ENCODE peak calls at places on chromosome 19, in seven cellular contexts. S is mesothelial cell of epicardium; R is NCI-H1436; L is nephron progenitor cell; Y is stimulated activated CD8-positive, alpha-beta memory T cell treated with anti-CD3 and anti-CD28 coated beads, Interleukin-15, amount 100 ng/mL, for 24 hours; A is AG08395; N is posterior cingulate gyrus. G is an unnamed sample.

GRCh38 chr19:2724148-2724557 is 3.0 kb upstream of the DIRAS1 start:
- DNase-seq in S (no peak), R (no peak), L (peak; percentile 23), Y (no peak), A (no peak), N (no peak), G (no peak)

GRCh38 chr19:6216236-6216995 is 63.4 kb downstream of the MLLT1 start:
- DNase-seq in S (no peak), R (no peak), L (no peak), Y (no peak), A (no peak), N (peak; percentile 64), G (no peak)

GRCh38 chr19:56834564-56835375 is 5.8 kb downstream of the PEG3 start:
- DNase-seq in S (no peak), R (no peak), L (no peak), Y (no peak), A (no peak), N (no peak), G (no peak)

GRCh38 chr19:33438987-33439781 is 65.7 kb downstream of the CEBPG start:
- DNase-seq in S (no peak), R (no peak), L (no peak), Y (no peak), A (no peak), N (peak; percentile 79), G (no peak)

GRCh38 chr19:48539503-48540096 is 12.4 kb upstream of the SULT2B1 start:
- DNase-seq in S (peak; percentile 57), R (peak; percentile 95), L (no peak), Y (no peak), A (no peak), N (peak; percentile 63), G (no peak)

GRCh38 chr19:57271280-57271679 is 9.0 kb upstream of the ZNF460 start:
- DNase-seq in S (no peak), R (no peak), L (no peak), Y (no peak), A (no peak), N (no peak), G (no peak)

GRCh38 chr19:14686411-14686810 is 3.4 kb upstream of the ZNF333 start:
- DNase-seq in S (no peak), R (no peak), L (no peak), Y (no peak), A (no peak), N (no peak), G (no peak)

GRCh38 chr19:48400018-48400742 is 6.7 kb downstream of the GRIN2D start:
- DNase-seq in S (no peak), R (peak; percentile 76), L (peak; percentile 48), Y (no peak), A (peak; percentile 89), N (no peak), G (peak; percentile 76)

GRCh38 chr19:45847661-45848060 is 15.3 kb downstream of the SYMPK start:
- DNase-seq in S (no peak), R (no peak), L (no peak), Y (no peak), A (no peak), N (no peak), G (no peak)

G was measured in ecto neural progenitor cell.